ENCODE peak calls at places on chromosomes 2 and 18, in nine cellular contexts. One of them, this sample, is unnamed. For H3K4me1, the result is how much of the 10 kb centered on the place peaks cover.

GRCh38 chr2:148756292-148756975 is 111.9 kb downstream of the EPC2 start:
- DNase-seq in transverse colon: no peak
- DNase-seq in right lobe of liver: no peak
- DNase-seq in heart left ventricle: no peak
- DNase-seq in A549: peak
- DNase-seq in spleen: no peak
- DNase-seq in K562: no peak
- DNase-seq in adrenal gland: no peak
- DNase-seq in tibial nerve: no peak
- DNase-seq in this sample: no peak

GRCh38 chr18:79579807-79580480 is 99.7 kb upstream of the CTDP1 start:
- DNase-seq in K562: no peak
- DNase-seq in adrenal gland: no peak
- DNase-seq in A549: no peak
- DNase-seq in tibial nerve: no peak
- DNase-seq in spleen: peak
- DNase-seq in heart left ventricle: peak
- DNase-seq in transverse colon: peak
- DNase-seq in right lobe of liver: peak
- DNase-seq in this sample: no peak

GRCh38 chr2:70489165-70489564 is 64.5 kb downstream of the TGFA start:
- DNase-seq in right lobe of liver: no peak
- DNase-seq in adrenal gland: no peak
- DNase-seq in A549: no peak
- DNase-seq in transverse colon: no peak
- DNase-seq in K562: no peak
- DNase-seq in tibial nerve: no peak
- DNase-seq in heart left ventricle: no peak
- DNase-seq in spleen: no peak
- DNase-seq in this sample: no peak

GRCh38 chr2:241801611-241802420 is 7.2 kb upstream of the NEU4 start:
- DNase-seq in heart left ventricle: no peak
- DNase-seq in transverse colon: peak
- DNase-seq in K562: peak
- DNase-seq in tibial nerve: no peak
- DNase-seq in adrenal gland: no peak
- DNase-seq in A549: no peak
- DNase-seq in right lobe of liver: no peak
- DNase-seq in spleen: peak
- DNase-seq in this sample: no peak

GRCh38 chr2:109125595-109126500 is 3.2 kb upstream of the SH3RF3 start:
- DNase-seq in A549: peak
- DNase-seq in adrenal gland: no peak
- DNase-seq in spleen: no peak
- DNase-seq in right lobe of liver: no peak
- DNase-seq in tibial nerve: no peak
- DNase-seq in K562: no peak
- DNase-seq in heart left ventricle: no peak
- DNase-seq in transverse colon: no peak
- DNase-seq in this sample: no peak

GRCh38 chr18:13471971-13472628 is 253.5 kb downstream of the LDLRAD4 start:
- DNase-seq in right lobe of liver: peak
- DNase-seq in tibial nerve: no peak
- DNase-seq in transverse colon: no peak
- DNase-seq in adrenal gland: no peak
- DNase-seq in heart left ventricle: no peak
- DNase-seq in K562: no peak
- DNase-seq in A549: no peak
- DNase-seq in spleen: peak
- DNase-seq in this sample: no peak

GRCh38 chr2:36362291-36362690 is 6.7 kb downstream of the CRIM1 start:
- DNase-seq in transverse colon: no peak
- DNase-seq in A549: no peak
- DNase-seq in right lobe of liver: no peak
- DNase-seq in heart left ventricle: no peak
- DNase-seq in K562: no peak
- DNase-seq in tibial nerve: no peak
- DNase-seq in adrenal gland: no peak
- DNase-seq in spleen: no peak
- DNase-seq in this sample: no peak

GRCh38 chr18:45739268-45739667 is 15.3 kb downstream of the SLC14A1 start:
- DNase-seq in adrenal gland: no peak
- DNase-seq in spleen: no peak
- DNase-seq in transverse colon: no peak
- DNase-seq in K562: no peak
- DNase-seq in heart left ventricle: no peak
- DNase-seq in right lobe of liver: no peak
- DNase-seq in A549: no peak
- DNase-seq in tibial nerve: no peak
- DNase-seq in this sample: no peak

GRCh38 chr18:49728542-49728941 is 84.8 kb downstream of the ACAA2 start:
- DNase-seq in K562: peak
- DNase-seq in heart left ventricle: no peak
- DNase-seq in right lobe of liver: peak
- DNase-seq in tibial nerve: no peak
- DNase-seq in A549: peak
- DNase-seq in transverse colon: peak
- DNase-seq in adrenal gland: no peak
- DNase-seq in spleen: no peak
- DNase-seq in this sample: peak

GRCh38 chr2:98768765-98769476 is 38.0 kb upstream of the MGAT4A start:
- DNase-seq in adrenal gland: no peak
- DNase-seq in heart left ventricle: no peak
- DNase-seq in A549: peak
- DNase-seq in K562: no peak
- DNase-seq in spleen: peak
- DNase-seq in transverse colon: no peak
- DNase-seq in right lobe of liver: no peak
- DNase-seq in tibial nerve: no peak
- DNase-seq in this sample: no peak

GRCh38 chr2:44192646-44193045 is 24.0 kb downstream of the PPM1B start:
- DNase-seq in tibial nerve: no peak
- DNase-seq in K562: no peak
- DNase-seq in spleen: no peak
- DNase-seq in adrenal gland: no peak
- DNase-seq in heart left ventricle: no peak
- DNase-seq in transverse colon: no peak
- DNase-seq in A549: no peak
- DNase-seq in right lobe of liver: no peak
- DNase-seq in this sample: no peak

GRCh38 chr2:196315388-196316049 is 144.1 kb upstream of the STK17B start:
- DNase-seq in A549: peak
- DNase-seq in heart left ventricle: no peak
- DNase-seq in right lobe of liver: no peak
- DNase-seq in spleen: no peak
- DNase-seq in adrenal gland: no peak
- DNase-seq in tibial nerve: no peak
- DNase-seq in transverse colon: no peak
- DNase-seq in K562: no peak
- DNase-seq in this sample: no peak

GRCh38 chr2:225938991-225939390 is 539.5 kb downstream of the NYAP2 start:
- DNase-seq in transverse colon: no peak
- DNase-seq in right lobe of liver: no peak
- DNase-seq in spleen: no peak
- DNase-seq in heart left ventricle: no peak
- DNase-seq in A549: no peak
- DNase-seq in tibial nerve: no peak
- DNase-seq in adrenal gland: no peak
- DNase-seq in K562: no peak
- DNase-seq in this sample: no peak

GRCh38 chr2:70767699-70768584 is at the start of gene ADD2:
- DNase-seq in adrenal gland: peak
- DNase-seq in right lobe of liver: no peak
- DNase-seq in transverse colon: peak
- DNase-seq in heart left ventricle: peak
- DNase-seq in A549: peak
- DNase-seq in K562: peak
- DNase-seq in tibial nerve: no peak
- DNase-seq in spleen: peak
- DNase-seq in this sample: no peak

GRCh38 chr2:206250041-206250897 is 24.2 kb upstream of the ZDBF2 start:
- DNase-seq in tibial nerve: no peak
- DNase-seq in A549: peak
- DNase-seq in K562: no peak
- DNase-seq in spleen: peak
- DNase-seq in heart left ventricle: no peak
- DNase-seq in right lobe of liver: no peak
- DNase-seq in transverse colon: no peak
- DNase-seq in adrenal gland: no peak
- DNase-seq in this sample: no peak

GRCh38 chr2:68374184-68374583 is 9.1 kb downstream of the PLEK start:
- DNase-seq in A549: no peak
- DNase-seq in tibial nerve: no peak
- DNase-seq in transverse colon: no peak
- DNase-seq in right lobe of liver: no peak
- DNase-seq in spleen: no peak
- DNase-seq in K562: no peak
- DNase-seq in adrenal gland: no peak
- DNase-seq in heart left ventricle: no peak
- DNase-seq in this sample: no peak
- H3K4me1 ChIP-seq in A549: under half
- H3K4me1 ChIP-seq in tibial nerve: under half
- H3K4me1 ChIP-seq in transverse colon: under half
- H3K4me1 ChIP-seq in right lobe of liver: under half
- H3K4me1 ChIP-seq in spleen: half or more
- H3K4me1 ChIP-seq in K562: under half
- H3K4me1 ChIP-seq in adrenal gland: under half
- H3K4me1 ChIP-seq in heart left ventricle: under half
- H3K4me1 ChIP-seq in this sample: under half

DNA sequence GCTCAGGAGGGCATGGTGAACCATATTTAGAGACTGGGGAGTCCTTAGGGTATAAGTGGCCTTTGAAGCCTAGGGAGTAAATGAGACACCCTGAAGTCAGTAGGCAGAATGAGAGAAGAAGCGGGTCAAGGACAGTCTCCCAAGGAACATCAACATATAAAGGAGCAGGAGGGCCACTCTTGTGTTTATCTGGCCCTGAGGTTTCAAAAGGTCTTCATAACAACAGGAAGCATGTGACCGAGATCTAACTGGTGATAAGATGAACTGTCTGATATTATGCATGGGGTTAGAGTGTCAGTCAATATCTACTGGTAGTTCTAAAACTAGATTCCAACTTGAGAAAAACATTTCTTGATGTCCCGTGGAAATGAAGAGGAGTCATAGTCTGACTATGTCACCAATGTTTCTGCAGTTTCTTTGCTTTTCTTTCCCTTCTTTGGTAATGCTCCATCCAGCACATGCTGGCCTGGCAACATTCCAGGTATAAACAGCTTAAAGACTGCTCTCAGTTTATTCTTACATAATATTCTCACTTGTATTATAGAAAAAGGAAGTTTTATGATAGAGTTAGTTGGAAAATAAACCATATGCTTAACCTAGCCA is 77.5 kb upstream of the ITPRID2 start:
- DNase-seq in right lobe of liver: no peak
- DNase-seq in heart left ventricle: no peak
- DNase-seq in A549: peak
- DNase-seq in tibial nerve: peak
- DNase-seq in adrenal gland: peak
- DNase-seq in spleen: no peak
- DNase-seq in K562: no peak
- DNase-seq in transverse colon: peak
- DNase-seq in this sample: no peak
- TF ChIP-seq POLR2A in right lobe of liver: no peak
- TF ChIP-seq POLR2A in heart left ventricle: no peak
- TF ChIP-seq POLR2A in A549: no peak
- TF ChIP-seq POLR2A in tibial nerve: no peak
- TF ChIP-seq POLR2A in adrenal gland: no peak
- TF ChIP-seq POLR2A in spleen: no peak
- TF ChIP-seq POLR2A in K562: no peak
- TF ChIP-seq POLR2A in transverse colon: no peak
- TF ChIP-seq POLR2A in this sample: no peak

DNA sequence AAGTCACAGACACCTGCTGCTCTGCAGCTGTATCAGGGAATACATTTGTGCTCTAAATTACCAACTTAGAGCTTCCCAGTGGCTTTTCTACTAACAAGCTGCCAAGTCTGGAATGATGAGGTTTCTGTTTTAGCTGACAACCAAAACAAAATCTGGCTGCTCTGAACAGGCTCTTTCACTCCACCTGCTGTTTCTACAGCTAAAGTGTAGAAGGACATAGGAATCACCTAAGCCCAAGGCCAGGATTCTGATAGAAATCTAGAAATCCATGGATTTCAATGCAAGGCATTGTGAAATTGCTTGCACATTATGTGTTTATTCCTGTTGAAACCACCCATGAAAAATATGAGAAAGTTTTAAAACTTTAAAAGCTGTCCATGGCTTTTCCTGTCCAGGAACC is 201.2 kb downstream of the SUCLG1 start:
- DNase-seq in A549: peak
- DNase-seq in adrenal gland: no peak
- DNase-seq in heart left ventricle: no peak
- DNase-seq in K562: no peak
- DNase-seq in tibial nerve: no peak
- DNase-seq in right lobe of liver: no peak
- DNase-seq in spleen: no peak
- DNase-seq in transverse colon: no peak
- DNase-seq in this sample: no peak
- TF ChIP-seq CTCF in A549: no peak
- TF ChIP-seq CTCF in adrenal gland: no peak
- TF ChIP-seq CTCF in heart left ventricle: no peak
- TF ChIP-seq CTCF in K562: no peak
- TF ChIP-seq CTCF in tibial nerve: no peak
- TF ChIP-seq CTCF in right lobe of liver: no peak
- TF ChIP-seq CTCF in spleen: no peak
- TF ChIP-seq CTCF in transverse colon: no peak
- TF ChIP-seq CTCF in this sample: no peak

GRCh38 chr2:127810637-127811396 is at the start of gene WDR33:
- DNase-seq in transverse colon: peak
- DNase-seq in heart left ventricle: peak
- DNase-seq in tibial nerve: peak
- DNase-seq in adrenal gland: peak
- DNase-seq in spleen: peak
- DNase-seq in right lobe of liver: peak
- DNase-seq in K562: peak
- DNase-seq in A549: peak
- DNase-seq in this sample: peak

GRCh38 chr2:127807678-127808353 is 3.2 kb downstream of the WDR33 start:
- DNase-seq in transverse colon: no peak
- DNase-seq in A549: no peak
- DNase-seq in right lobe of liver: no peak
- DNase-seq in heart left ventricle: no peak
- DNase-seq in adrenal gland: no peak
- DNase-seq in tibial nerve: no peak
- DNase-seq in spleen: no peak
- DNase-seq in K562: no peak
- DNase-seq in this sample: no peak

GRCh38 chr2:127810156-127810636 is 775 bp downstream of the WDR33 start:
- DNase-seq in K562: no peak
- DNase-seq in transverse colon: peak
- DNase-seq in heart left ventricle: no peak
- DNase-seq in adrenal gland: peak
- DNase-seq in A549: no peak
- DNase-seq in spleen: no peak
- DNase-seq in tibial nerve: no peak
- DNase-seq in right lobe of liver: no peak
- DNase-seq in this sample: no peak

GRCh38 chr2:127811397-127811860 is 458 bp upstream of the WDR33 start:
- DNase-seq in K562: peak
- DNase-seq in transverse colon: no peak
- DNase-seq in heart left ventricle: peak
- DNase-seq in adrenal gland: no peak
- DNase-seq in tibial nerve: no peak
- DNase-seq in spleen: peak
- DNase-seq in right lobe of liver: no peak
- DNase-seq in A549: no peak
- DNase-seq in this sample: no peak

GRCh38 chr2:127805491-127805890 is 5.5 kb downstream of the WDR33 start:
- DNase-seq in K562: no peak
- DNase-seq in heart left ventricle: no peak
- DNase-seq in transverse colon: no peak
- DNase-seq in adrenal gland: no peak
- DNase-seq in tibial nerve: no peak
- DNase-seq in right lobe of liver: no peak
- DNase-seq in spleen: no peak
- DNase-seq in A549: no peak
- DNase-seq in this sample: no peak
- H3K4me1 ChIP-seq in K562: under half
- H3K4me1 ChIP-seq in heart left ventricle: half or more
- H3K4me1 ChIP-seq in transverse colon: half or more
- H3K4me1 ChIP-seq in adrenal gland: under half
- H3K4me1 ChIP-seq in tibial nerve: under half
- H3K4me1 ChIP-seq in right lobe of liver: under half
- H3K4me1 ChIP-seq in spleen: half or more
- H3K4me1 ChIP-seq in A549: under half
- H3K4me1 ChIP-seq in this sample: under half

This sample was measured in stomach.